ENCODE peak calls at places on chromosome 4, in eight cellular contexts. A is heart right ventricle, Y is cardiac muscle cell, L is left lung, Z is suprapubic skin, U is choroid plexus epithelial cell, R is cardiac fibroblast, N is heart left ventricle. J is an unnamed sample.

GRCh38 chr4:184432127-184432922 is 42.0 kb downstream of the IRF2 start:
- DNase-seq in R (no peak), N (no peak), L (no peak), U (no peak), Z (no peak), Y (no peak), A (no peak), J (no peak)

GRCh38 chr4:16269742-16270522 is 43.7 kb upstream of the TAPT1 start:
- DNase-seq in Y (no peak), U (peak; percentile 86), A (no peak), Z (no peak), R (peak; percentile 89), L (no peak), N (no peak), J (peak; percentile 97)

GRCh38 chr4:26763649-26764048 is 97.0 kb upstream of the STIM2 start:
- DNase-seq in A (no peak), L (no peak), R (no peak), N (no peak), Y (no peak), Z (no peak), U (no peak), J (no peak)

GRCh38 chr4:37892641-37893040 is 1.8 kb downstream of the TBC1D1 start:
- DNase-seq in N (no peak), L (no peak), R (no peak), Y (no peak), Z (no peak), A (no peak), U (no peak), J (no peak)

GRCh38 chr4:87981505-87981904 is 6.0 kb downstream of the SPP1 start:
- DNase-seq in Y (no peak), A (no peak), U (no peak), L (no peak), R (no peak), Z (no peak), N (no peak), J (no peak)

GRCh38 chr4:123127865-123128264 is 205.5 kb upstream of the NUDT6 start:
- DNase-seq in Z (no peak), A (no peak), Y (no peak), R (peak; percentile 16), L (no peak), U (peak; percentile 32), N (no peak), J (no peak)

GRCh38 chr4:15084780-15085179 is 82.5 kb downstream of the CPEB2 start:
- DNase-seq in L (no peak), N (no peak), Z (no peak), R (no peak), Y (no peak), A (no peak), U (no peak), J (no peak)

GRCh38 chr4:7026107-7026506 is 17.1 kb upstream of the TADA2B start:
- DNase-seq in R (no peak), Y (no peak), U (no peak), L (no peak), N (no peak), A (no peak), Z (no peak), J (no peak)

GRCh38 chr4:99826016-99826415 is 9.4 kb downstream of the DAPP1 start:
- DNase-seq in Y (no peak), L (no peak), N (no peak), U (no peak), R (no peak), Z (no peak), A (no peak), J (no peak)

GRCh38 chr4:184798504-184798903 is 27.3 kb downstream of the ACSL1 start:
- DNase-seq in A (no peak), R (no peak), Z (no peak), N (no peak), Y (no peak), L (no peak), U (no peak), J (no peak)

GRCh38 chr4:184471872-184472539 is 2.3 kb downstream of the IRF2 start:
- DNase-seq in A (no peak), N (no peak), R (peak; percentile 26), U (peak; percentile 33), L (no peak), Y (no peak), Z (no peak), J (peak; percentile 37)

GRCh38 chr4:163111588-163111987 is 55.1 kb downstream of the NAF1 start:
- DNase-seq in Z (no peak), N (no peak), Y (peak; percentile 35), A (no peak), U (peak; percentile 43), R (peak; percentile 24), L (no peak), J (peak; percentile 31)

GRCh38 chr4:182748949-182749348 is 168.2 kb downstream of the DCTD start:
- DNase-seq in R (no peak), L (no peak), N (no peak), A (no peak), Z (no peak), Y (no peak), U (no peak), J (peak; percentile 47)

GRCh38 chr4:129129143-129129542 is 33.2 kb downstream of the C4orf33 start:
- DNase-seq in A (no peak), U (no peak), Y (no peak), N (no peak), L (no peak), R (no peak), Z (no peak), J (no peak)

GRCh38 chr4:129136433-129136832 is 40.5 kb downstream of the C4orf33 start:
- DNase-seq in N (no peak), R (no peak), U (no peak), Y (no peak), A (no peak), L (no peak), Z (no peak), J (no peak)

GRCh38 chr4:129131343-129131742 is 35.4 kb downstream of the C4orf33 start:
- DNase-seq in Y (no peak), A (no peak), N (no peak), R (no peak), L (no peak), Z (no peak), U (no peak), J (no peak)
- H3K4me3 ChIP-seq in Y (no peak overlapping the region), A (no peak overlapping the region), N (no peak overlapping the region), R (no peak overlapping the region), L (no peak overlapping the region), Z (no peak overlapping the region), U (no peak overlapping the region), J (no peak overlapping the region)

DNA sequence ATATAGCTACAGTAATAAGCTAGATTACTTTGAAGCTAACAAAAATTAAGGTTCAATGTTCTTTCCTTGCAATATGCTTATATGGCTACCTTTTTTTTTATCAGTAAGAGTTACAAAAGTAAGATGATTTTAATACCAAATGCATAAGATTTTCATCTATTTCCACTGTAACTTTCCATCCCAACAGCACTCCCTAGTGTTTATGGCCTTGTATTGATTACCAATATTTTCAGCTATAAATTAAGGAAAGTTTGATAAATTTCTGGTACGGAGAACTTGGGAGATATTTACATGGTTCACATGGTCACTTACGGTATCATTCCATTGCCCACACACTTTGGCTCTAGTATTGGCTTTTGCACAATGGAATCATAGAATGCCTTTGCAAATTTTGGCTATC is 448.9 kb upstream of the PABPC4L start:
- DNase-seq in L (no peak), A (no peak), N (no peak), R (no peak), Z (no peak), Y (no peak), U (no peak), J (no peak)
- TF ChIP-seq CTCF in L (no peak), A (no peak), N (no peak), R (no peak), Z (no peak), Y (no peak), U (no peak), J (no peak)

DNA sequence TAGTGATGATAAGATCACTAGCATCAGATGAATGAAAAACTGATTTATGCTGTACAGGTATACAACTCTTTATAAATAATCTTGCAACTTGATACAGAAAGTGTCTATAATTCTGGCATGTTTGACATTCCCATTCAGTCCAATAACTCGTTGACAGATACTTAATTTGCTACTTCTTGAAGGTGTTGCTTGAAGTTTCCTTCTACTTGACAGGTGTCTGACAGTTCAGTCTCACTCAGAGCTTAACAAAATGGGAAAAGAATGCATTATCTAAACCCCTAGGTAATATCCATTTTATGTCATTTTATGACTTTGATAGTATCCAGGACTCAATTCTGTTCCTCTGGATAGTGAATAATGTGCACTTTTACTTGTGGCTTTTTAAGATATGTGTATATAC is 508.9 kb downstream of the GRID2 start:
- DNase-seq in L (no peak), Z (no peak), U (no peak), N (no peak), R (no peak), Y (no peak), A (no peak), J (no peak)
- H3K4me3 ChIP-seq in L (no peak overlapping the region), Z (no peak overlapping the region), U (no peak overlapping the region), N (no peak overlapping the region), R (no peak overlapping the region), Y (no peak overlapping the region), A (no peak overlapping the region), J (no peak overlapping the region)

GRCh38 chr4:20490734-20491133 is 209.5 kb upstream of the PACRGL start:
- DNase-seq in N (no peak), Y (peak; percentile 24), R (no peak), A (no peak), U (no peak), Z (no peak), L (no peak), J (no peak)
- TF ChIP-seq CTCF in N (no peak), Y (no peak), R (no peak), A (no peak), U (peak; percentile 4), Z (no peak), L (no peak), J (no peak)

GRCh38 chr4:169070895-169071218 is 60.8 kb upstream of the CBR4 start:
- DNase-seq in U (peak; percentile 36), R (peak; percentile 66), Y (no peak), L (no peak), Z (no peak), A (no peak), N (no peak), J (peak; percentile 9)

GRCh38 chr4:169071781-169072180 is 61.7 kb upstream of the CBR4 start:
- DNase-seq in Y (no peak), A (no peak), R (no peak), U (no peak), Z (no peak), N (no peak), L (no peak), J (no peak)

GRCh38 chr4:169066934-169067333 is 56.9 kb upstream of the CBR4 start:
- DNase-seq in N (no peak), R (no peak), Y (no peak), Z (no peak), U (no peak), L (no peak), A (no peak), J (no peak)

GRCh38 chr4:169068423-169068822 is 58.4 kb upstream of the CBR4 start:
- DNase-seq in U (no peak), A (no peak), L (no peak), Y (no peak), R (no peak), N (no peak), Z (no peak), J (no peak)

GRCh38 chr4:169070071-169070894 is 60.2 kb upstream of the CBR4 start:
- DNase-seq in Y (no peak), A (peak; percentile 63), U (peak; percentile 91), L (no peak), Z (no peak), R (peak; percentile 97), N (peak; percentile 71), J (peak; percentile 94)
- H3K4me3 ChIP-seq in Y (no peak overlapping the region), A (no peak overlapping the region), U (no peak overlapping the region), L (no peak overlapping the region), Z (peak overlapping the region; percentile 12), R (no peak overlapping the region), N (no peak overlapping the region), J (no peak overlapping the region)

J was measured in fibroblast of mammary gland.